ENCODE peak calls at places on chromosomes 6 and 20, in four cellular contexts. O, C, U and D are unnamed samples.

GRCh38 chr6:162942860-162943259 is 215.1 kb downstream of the PACRG start:
- DNase-seq in O (no peak), C (no peak), U (no peak), D (no peak)

GRCh38 chr20:8078528-8078914 is 53.5 kb upstream of the PLCB1 start:
- DNase-seq in O (no peak), C (no peak), U (no peak), D (no peak)

GRCh38 chr6:137736048-137736846 is 130.8 kb upstream of the TNFAIP3 start:
- DNase-seq in O (no peak), C (no peak), U (no peak), D (no peak)

GRCh38 chr6:139663996-139664395 is 289.5 kb upstream of the CITED2 start:
- DNase-seq in O (no peak), C (no peak), U (no peak), D (no peak)

GRCh38 chr20:49973964-49974363 is 8.8 kb upstream of the SNAI1 start:
- DNase-seq in O (no peak), C (no peak), U (no peak), D (no peak)

GRCh38 chr6:149934249-149935156 is 7.3 kb upstream of the ULBP2 start:
- DNase-seq in O (peak; percentile 69), C (no peak), U (peak; percentile 74), D (peak; percentile 62)

GRCh38 chr20:46099491-46100287 is 9.9 kb upstream of the NCOA5 start:
- DNase-seq in O (no peak), C (peak; percentile 81), U (no peak), D (no peak)

GRCh38 chr6:16564430-16564829 is 196.8 kb downstream of the ATXN1 start:
- DNase-seq in O (no peak), C (no peak), U (no peak), D (no peak)

GRCh38 chr6:56938634-56939294 is 16.1 kb upstream of the BEND6 start:
- DNase-seq in O (peak; percentile 22), C (peak; percentile 82), U (no peak), D (no peak)

GRCh38 chr6:142331075-142331551 is 29.3 kb downstream of the ADGRG6 start:
- DNase-seq in O (no peak), C (no peak), U (no peak), D (no peak)

GRCh38 chr6:105272783-105273182 is 93.0 kb upstream of the POPDC3 start:
- DNase-seq in O (no peak), C (no peak), U (peak; percentile 15), D (no peak)

GRCh38 chr20:36493013-36493800 is 48.1 kb upstream of the MYL9 start:
- DNase-seq in O (no peak), C (no peak), U (no peak), D (no peak)

GRCh38 chr6:1622220-1622841 is 12.6 kb downstream of the FOXC1 start:
- DNase-seq in O (peak; percentile 67), C (no peak), U (no peak), D (no peak)

GRCh38 chr20:17227199-17227535 is 327 bp downstream of the PCSK2 start:
- DNase-seq in O (no peak), C (no peak), U (no peak), D (peak; percentile 77)

GRCh38 chr20:47032969-47033578 is 138.4 kb downstream of the EYA2 start:
- DNase-seq in O (no peak), C (no peak), U (no peak), D (no peak)

GRCh38 chr20:37907677-37908397 is 4.9 kb downstream of the VSTM2L start:
- DNase-seq in O (no peak), C (no peak), U (peak; percentile 27), D (peak; percentile 79)

GRCh38 chr6:108902389-108902792 is 54.2 kb downstream of the ARMC2 start:
- DNase-seq in O (no peak), C (no peak), U (no peak), D (no peak)

GRCh38 chr20:52104546-52105044 is 87.0 kb downstream of the ZFP64 start:
- DNase-seq in O (no peak), C (no peak), U (no peak), D (no peak)

GRCh38 chr6:129671442-129672344 is 38.3 kb downstream of the ARHGAP18 start:
- DNase-seq in O (no peak), C (no peak), U (peak; percentile 45), D (no peak)

GRCh38 chr20:41650221-41650948 is 32.2 kb upstream of the CHD6 start:
- DNase-seq in O (no peak), C (no peak), U (peak; percentile 44), D (peak; percentile 98)

GRCh38 chr20:481167-481566 is 18.8 kb upstream of the TBC1D20 start:
- DNase-seq in O (no peak), C (no peak), U (no peak), D (no peak)

GRCh38 chr20:63968928-63969760 is 586 bp downstream of the ZNF512B start:
- DNase-seq in O (peak; percentile 16), C (peak; percentile 81), U (peak; percentile 9), D (peak; percentile 10)

GRCh38 chr20:23125625-23126191 is 39.6 kb upstream of the CD93 start:
- DNase-seq in O (peak; percentile 66), C (peak; percentile 53), U (no peak), D (no peak)

GRCh38 chr20:48411265-48411664 is 416.5 kb downstream of the PREX1 start:
- DNase-seq in O (no peak), C (no peak), U (no peak), D (no peak)

GRCh38 chr6:109595998-109596397 is 95.0 kb downstream of the AK9 start:
- DNase-seq in O (no peak), C (no peak), U (no peak), D (no peak)

GRCh38 chr20:17558154-17558940 is 11.5 kb upstream of the DSTN start:
- DNase-seq in O (peak; percentile 70), C (peak; percentile 81), U (peak; percentile 40), D (no peak)

GRCh38 chr6:166782541-166782940 is 155.5 kb upstream of the RPS6KA2 start:
- DNase-seq in O (no peak), C (no peak), U (no peak), D (no peak)

GRCh38 chr20:59939052-59939878 is 840 bp downstream of the PPP1R3D start:
- DNase-seq in O (no peak), C (peak; percentile 76), U (no peak), D (no peak)

GRCh38 chr20:24949756-24950127 is 673 bp downstream of the CST7 start:
- DNase-seq in O (no peak), C (no peak), U (peak; percentile 9), D (no peak)

GRCh38 chr6:157249756-157250155 is 73.6 kb downstream of the TMEM242 start:
- DNase-seq in O (no peak), C (no peak), U (no peak), D (peak; percentile 17)

GRCh38 chr20:23995905-23996666 is 7.5 kb upstream of the GGTLC1 start:
- DNase-seq in O (no peak), C (peak; percentile 86), U (peak; percentile 54), D (peak; percentile 33)

GRCh38 chr6:156676721-156677120 is 100.5 kb upstream of the ARID1B start:
- DNase-seq in O (no peak), C (no peak), U (no peak), D (no peak)

GRCh38 chr6:11341867-11342266 is 109.4 kb upstream of the NEDD9 start:
- DNase-seq in O (no peak), C (no peak), U (no peak), D (no peak)